ENCODE peak calls at places on chromosomes 11 and 22, in nine cellular contexts. M is astrocyte of the hippocampus, L is neuronal stem cell, I is skeletal muscle cell, F is midbrain, R is prostate gland, D is cardiac fibroblast, E is AG08395, Y is H9. X is an unnamed sample.

GRCh38 chr11:69666261-69666660 is 8.9 kb downstream of the LTO1 start:
- DNase-seq in M (no peak), L (no peak), I (no peak), F (no peak), R (no peak), D (no peak), E (no peak), Y (no peak), X (no peak)

GRCh38 chr11:62726156-62727006 is 876 bp downstream of the HNRNPUL2 start:
- DNase-seq in M (no peak), L (no peak), I (no peak), F (no peak), R (peak), D (no peak), E (no peak), Y (no peak), X (no peak)

GRCh38 chr11:29616611-29617010 is 400.2 kb downstream of the KCNA4 start:
- DNase-seq in M (peak), L (no peak), I (peak), F (no peak), R (no peak), D (peak), E (peak), Y (no peak), X (peak)

GRCh38 chr11:707817-708420 is 1.9 kb downstream of the EPS8L2 start:
- DNase-seq in M (peak), L (no peak), I (no peak), F (no peak), R (no peak), D (no peak), E (no peak), Y (peak), X (no peak)

GRCh38 chr22:45974498-45974897 is 2.5 kb downstream of the WNT7B start:
- DNase-seq in M (no peak), L (no peak), I (no peak), F (no peak), R (no peak), D (no peak), E (no peak), Y (no peak), X (no peak)

GRCh38 chr11:12120031-12121008 is 9.9 kb downstream of the MICAL2 start:
- DNase-seq in M (no peak), L (no peak), I (no peak), F (no peak), R (no peak), D (peak), E (no peak), Y (no peak), X (no peak)

GRCh38 chr11:101867951-101868350 is 46.9 kb upstream of the CEP126 start:
- DNase-seq in M (peak), L (no peak), I (no peak), F (no peak), R (no peak), D (no peak), E (no peak), Y (no peak), X (peak)

GRCh38 chr11:46489668-46490560 is 98.3 kb upstream of the CHRM4 start:
- DNase-seq in M (peak), L (no peak), I (no peak), F (no peak), R (no peak), D (peak), E (peak), Y (peak), X (peak)

GRCh38 chr22:44597616-44598015 is 99.6 kb upstream of the RTL6 start:
- DNase-seq in M (no peak), L (no peak), I (peak), F (no peak), R (no peak), D (no peak), E (peak), Y (no peak), X (no peak)

GRCh38 chr11:221998-222789 is 13.9 kb downstream of the SIRT3 start:
- DNase-seq in M (no peak), L (no peak), I (no peak), F (no peak), R (no peak), D (no peak), E (no peak), Y (no peak), X (no peak)

X was measured in HCEC 1CT.